ENCODE peak calls at places on chromosomes 13 and 19, in six cellular contexts. F, M, S, V, Q and Y are unnamed samples.

GRCh38 chr13:110904748-110905147 is 10.1 kb downstream of the ANKRD10 start:
- DNase-seq in V (no peak), M (no peak), Q (no peak), F (no peak), S (no peak), Y (no peak)

GRCh38 chr13:99425485-99426341 is 75.6 kb upstream of the TM9SF2 start:
- DNase-seq in F (no peak), V (no peak), M (no peak), Q (no peak), S (no peak), Y (no peak)

GRCh38 chr19:8399681-8400188 is 9.6 kb downstream of the RAB11B start:
- DNase-seq in F (no peak), Q (no peak), M (no peak), S (no peak), V (no peak), Y (no peak)

GRCh38 chr13:94726425-94726824 is 14.1 kb upstream of the SOX21 start:
- DNase-seq in S (no peak), Q (no peak), F (no peak), M (no peak), V (no peak), Y (no peak)

GRCh38 chr19:42424345-42424707 is 2.9 kb downstream of the LIPE start:
- DNase-seq in Q (no peak), V (no peak), M (no peak), S (no peak), F (no peak), Y (no peak)

GRCh38 chr13:41327994-41328778 is 17.1 kb downstream of the NAA16 start:
- DNase-seq in S (no peak), V (no peak), M (no peak), Q (no peak), F (no peak), Y (no peak)

GRCh38 chr19:40322271-40322610 is 26.0 kb downstream of the C19orf47 start:
- DNase-seq in M (no peak), V (no peak), S (no peak), Q (no peak), F (no peak), Y (no peak)

GRCh38 chr19:13842294-13843103 is 34.4 kb upstream of the NANOS3 start:
- DNase-seq in Q (peak), F (peak), V (peak), S (no peak), M (peak), Y (peak)

GRCh38 chr19:46634045-46634655 is 1.9 kb downstream of the GNG8 start:
- DNase-seq in Q (peak), S (peak), V (peak), F (peak), M (peak), Y (peak)

GRCh38 chr13:89628567-89628966 is 1718.9 kb upstream of the MIR17HG start:
- DNase-seq in V (no peak), M (no peak), F (no peak), S (no peak), Q (no peak), Y (no peak)

GRCh38 chr13:49587311-49587847 is 2.0 kb upstream of the RCBTB1 start:
- DNase-seq in V (no peak), S (no peak), Q (no peak), F (no peak), M (peak), Y (no peak)

GRCh38 chr19:2811221-2811722 is 8.4 kb upstream of the ZNF554 start:
- DNase-seq in S (no peak), V (no peak), Q (no peak), M (no peak), F (no peak), Y (no peak)

GRCh38 chr19:49339364-49340068 is 4.3 kb downstream of the CD37 start:
- DNase-seq in S (no peak), V (peak), M (peak), F (peak), Q (peak), Y (peak)

GRCh38 chr19:595326-596262 is 5.9 kb downstream of the HCN2 start:
- DNase-seq in V (no peak), F (no peak), M (no peak), Q (no peak), S (no peak), Y (no peak)

GRCh38 chr19:42474743-42475142 is 32.0 kb upstream of the CXCL17 start:
- DNase-seq in V (no peak), F (no peak), S (no peak), M (no peak), Q (no peak), Y (no peak)

GRCh38 chr13:87234981-87235380 is 436.2 kb upstream of the SLITRK5 start:
- DNase-seq in M (peak), F (no peak), V (no peak), S (no peak), Q (no peak), Y (no peak)

DNA sequence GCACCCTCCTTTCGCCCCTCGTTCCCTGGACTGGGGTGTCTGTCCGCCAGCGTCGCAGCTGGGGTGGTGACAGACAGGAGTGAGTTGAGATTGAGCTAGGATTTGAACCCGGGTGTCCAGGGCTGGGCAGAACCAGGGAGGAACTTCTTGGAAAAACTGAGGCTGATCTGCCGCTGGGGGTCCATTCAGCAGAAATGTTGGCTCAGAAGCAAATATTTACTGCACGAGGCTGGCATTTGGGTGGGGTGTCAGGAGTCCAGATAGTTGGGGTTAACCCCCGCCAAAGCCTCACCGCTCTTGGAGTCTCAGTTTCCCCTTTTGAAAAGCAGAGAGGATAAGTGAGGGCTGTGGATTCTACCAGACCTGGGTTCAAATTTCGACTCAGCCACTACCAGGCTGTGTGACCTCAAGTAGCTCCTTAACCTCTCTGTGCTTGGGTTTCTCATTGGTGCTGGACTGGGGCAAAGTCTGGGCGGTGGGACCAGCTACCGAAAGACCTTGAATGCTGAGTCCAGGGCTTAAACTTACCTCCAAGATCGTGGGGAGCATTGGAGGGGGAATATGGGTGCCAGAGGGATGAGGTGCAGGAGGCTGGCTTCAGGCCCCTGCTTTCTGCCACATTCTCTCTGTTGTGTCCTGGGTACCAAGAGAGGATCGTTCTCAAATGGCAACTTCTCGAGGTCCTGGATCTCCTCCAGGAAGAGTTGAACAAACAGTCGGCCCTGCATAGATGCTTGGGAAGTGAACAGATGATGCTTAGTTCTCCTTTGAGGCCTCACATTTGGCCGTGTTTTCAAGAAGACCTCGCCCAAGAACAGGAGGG is 21.1 kb downstream of the MAST3 start:
- DNase-seq in F (peak), M (peak), Q (no peak), V (no peak), S (no peak), Y (peak)
- H3K27ac ChIP-seq in F (peak), M (peak), Q (peak), V (peak), S (peak), Y (peak)

DNA sequence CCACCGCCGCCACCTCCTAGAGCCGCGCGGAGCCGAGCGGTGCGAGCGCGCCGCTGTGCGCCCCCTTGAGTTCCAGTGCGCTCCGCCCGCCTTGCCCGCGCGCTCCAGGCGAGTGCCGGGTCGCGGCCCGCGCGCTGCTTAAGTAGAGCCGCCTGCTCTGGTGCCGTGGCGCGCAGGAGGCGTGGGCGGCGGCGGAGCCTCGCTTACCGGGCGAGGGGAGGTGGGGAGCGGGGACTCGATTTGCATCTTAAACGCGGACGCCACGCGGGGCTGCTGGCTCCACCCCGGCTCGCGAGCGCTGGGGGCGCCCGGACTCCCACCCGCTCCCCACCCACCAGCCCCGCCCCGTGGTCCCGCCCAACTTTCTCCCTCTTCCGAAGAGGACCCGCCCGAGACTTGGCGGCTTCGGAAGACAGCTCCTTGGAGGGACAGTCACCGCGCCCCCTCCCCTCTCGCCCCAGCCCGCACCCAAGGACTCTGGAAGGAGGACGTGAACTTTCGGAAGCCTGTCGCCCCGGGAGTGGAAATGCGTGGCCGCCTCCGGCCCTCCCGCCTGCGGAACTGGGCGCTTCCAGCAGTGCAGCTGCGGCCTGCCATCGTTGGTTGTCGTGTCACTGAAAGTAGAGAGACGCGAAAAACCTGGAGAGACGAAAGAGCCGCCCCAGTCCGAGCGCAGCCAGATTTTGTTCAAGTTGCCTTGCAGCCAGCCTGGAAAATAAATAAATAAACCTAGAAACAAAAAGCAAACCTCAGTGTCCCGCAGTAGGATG is at the start of gene KCTD12:
- DNase-seq in F (peak), S (peak), M (peak), Q (peak), V (peak), Y (peak)
- TF ChIP-seq POLR2A in F (peak), S (peak), M (no peak), Q (peak), V (peak), Y (peak)

DNA sequence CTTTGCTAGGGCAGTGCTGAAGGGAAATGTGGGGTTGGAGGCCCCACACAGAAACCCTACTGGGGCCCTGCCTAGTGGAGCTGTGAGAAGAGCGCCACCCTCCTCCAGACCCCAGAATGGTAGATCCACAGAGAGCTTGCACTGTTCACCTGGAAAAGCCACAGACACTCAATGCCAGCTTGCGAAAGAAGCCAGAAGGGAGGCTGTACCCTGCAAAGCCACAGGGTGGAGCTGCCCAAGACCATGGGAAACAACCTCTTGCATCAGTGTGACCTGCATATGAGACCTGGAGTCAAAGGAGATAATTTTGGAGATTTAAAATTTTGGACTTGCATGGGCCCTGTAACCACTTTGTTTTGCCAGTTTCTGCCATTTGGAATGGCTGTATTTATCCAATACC is 615.4 kb upstream of the MIR17HG start:
- DNase-seq in M (no peak), V (no peak), S (no peak), F (no peak), Q (no peak), Y (no peak)
- TF ChIP-seq CTCF in M (no peak), V (no peak), S (no peak), F (no peak), Q (peak), Y (no peak)

GRCh38 chr19:6383188-6383587 is 7.5 kb upstream of the PSPN start:
- DNase-seq in M (no peak), V (no peak), F (no peak), S (no peak), Q (no peak), Y (no peak)
- H3K27ac ChIP-seq in M (no peak), V (no peak), F (no peak), S (no peak), Q (no peak), Y (no peak)

GRCh38 chr19:16520074-16520973 is 21.9 kb downstream of the CHERP start:
- DNase-seq in M (no peak), Q (no peak), F (no peak), V (no peak), S (no peak), Y (no peak)
- TF ChIP-seq POLR2A in M (no peak), Q (no peak), F (no peak), V (no peak), S (no peak), Y (no peak)

GRCh38 chr13:112065867-112066623 is 904 bp upstream of the SOX1 start:
- DNase-seq in F (no peak), S (no peak), M (no peak), V (no peak), Q (no peak), Y (no peak)
- TF ChIP-seq CTCF in F (no peak), S (no peak), M (no peak), V (no peak), Q (no peak), Y (no peak)

DNA sequence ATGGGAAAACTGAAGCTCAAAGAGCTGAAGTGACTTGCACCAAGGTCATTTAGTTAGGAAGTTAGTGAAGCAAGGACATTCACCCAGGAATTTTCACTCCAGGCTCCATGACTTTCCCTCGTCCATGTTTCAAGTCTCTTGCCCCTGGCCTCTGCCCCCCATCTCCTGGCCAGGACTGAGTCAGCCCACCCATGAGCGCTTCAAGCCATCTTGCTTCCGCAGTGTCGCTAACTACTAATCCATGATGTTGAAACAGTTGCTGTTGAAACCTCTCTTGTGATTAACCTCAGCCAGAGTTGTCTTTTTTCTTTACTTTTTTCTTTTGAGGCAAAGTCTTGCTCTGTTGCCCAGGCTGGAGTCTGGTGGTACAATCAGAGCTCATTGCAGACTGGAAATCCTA is 29.7 kb upstream of the C1QTNF9 start:
- DNase-seq in Q (no peak), F (peak), M (no peak), V (no peak), S (no peak), Y (no peak)
- H3K27ac ChIP-seq in Q (peak), F (no peak), M (no peak), V (no peak), S (no peak), Y (peak)

GRCh38 chr19:12550951-12551832 is at the start of gene ZNF564:
- DNase-seq in F (peak), M (peak), Q (peak), S (peak), V (peak), Y (peak)
- TF ChIP-seq POLR2A in F (peak), M (no peak), Q (peak), S (peak), V (peak), Y (peak)